ENCODE peak calls at places on chromosome 16, in four cellular contexts. One of them, this sample, is unnamed.

GRCh38 chr16:77581706-77582105 is 140.6 kb upstream of the NUDT7 start:
- DNase-seq in K562: no peak
- DNase-seq in GM12878: no peak
- DNase-seq in HepG2: no peak
- DNase-seq in this sample: no peak

GRCh38 chr16:75483222-75483621 is 12.0 kb downstream of the CHST6 start:
- DNase-seq in K562: no peak
- DNase-seq in GM12878: no peak
- DNase-seq in HepG2: no peak
- DNase-seq in this sample: no peak

GRCh38 chr16:89150981-89151380 is 20.6 kb upstream of the CDH15 start:
- DNase-seq in K562: no peak
- DNase-seq in GM12878: no peak
- DNase-seq in HepG2: no peak
- DNase-seq in this sample: no peak

GRCh38 chr16:52677487-52677886 is 130.5 kb upstream of the TOX3 start:
- DNase-seq in K562: no peak
- DNase-seq in GM12878: no peak
- DNase-seq in HepG2: no peak
- DNase-seq in this sample: no peak

GRCh38 chr16:14285542-14286380 is 214.6 kb downstream of the MRTFB start:
- DNase-seq in K562: peak; percentile 90
- DNase-seq in GM12878: peak; percentile 87
- DNase-seq in HepG2: peak; percentile 95
- DNase-seq in this sample: peak; percentile 95

GRCh38 chr16:12319464-12320030 is 343.0 kb downstream of the SNX29 start:
- DNase-seq in K562: no peak
- DNase-seq in GM12878: no peak
- DNase-seq in HepG2: no peak
- DNase-seq in this sample: no peak

GRCh38 chr16:9139965-9140364 is 48.5 kb downstream of the HAPSTR1 start:
- DNase-seq in K562: peak; percentile 59
- DNase-seq in GM12878: no peak
- DNase-seq in HepG2: peak; percentile 64
- DNase-seq in this sample: peak; percentile 50

GRCh38 chr16:70290949-70291519 is 1.7 kb upstream of the AARS1 start:
- DNase-seq in K562: no peak
- DNase-seq in GM12878: no peak
- DNase-seq in HepG2: no peak
- DNase-seq in this sample: no peak

GRCh38 chr16:14061732-14062259 is 9.3 kb upstream of the MRTFB start:
- DNase-seq in K562: no peak
- DNase-seq in GM12878: no peak
- DNase-seq in HepG2: peak; percentile 38
- DNase-seq in this sample: no peak

GRCh38 chr16:11499295-11500089 is 87.2 kb downstream of the LITAF start:
- DNase-seq in K562: no peak
- DNase-seq in GM12878: no peak
- DNase-seq in HepG2: no peak
- DNase-seq in this sample: no peak

GRCh38 chr16:77450790-77451487 is 16.1 kb upstream of the ADAMTS18 start:
- DNase-seq in K562: no peak
- DNase-seq in GM12878: no peak
- DNase-seq in HepG2: no peak
- DNase-seq in this sample: no peak

GRCh38 chr16:73151225-73151624 is 103.3 kb upstream of the ZFHX3 start:
- DNase-seq in K562: no peak
- DNase-seq in GM12878: no peak
- DNase-seq in HepG2: no peak
- DNase-seq in this sample: peak; percentile 13

GRCh38 chr16:79175286-79176057 is 425.1 kb downstream of the MAF start:
- DNase-seq in K562: no peak
- DNase-seq in GM12878: no peak
- DNase-seq in HepG2: no peak
- DNase-seq in this sample: no peak

GRCh38 chr16:88743693-88744519 is 37.6 kb downstream of the CTU2 start:
- DNase-seq in K562: peak; percentile 85
- DNase-seq in GM12878: no peak
- DNase-seq in HepG2: peak; percentile 60
- DNase-seq in this sample: peak; percentile 94

GRCh38 chr16:84599528-84600202 is 18.2 kb downstream of the COTL1 start:
- DNase-seq in K562: no peak
- DNase-seq in GM12878: no peak
- DNase-seq in HepG2: peak; percentile 95
- DNase-seq in this sample: peak; percentile 74

GRCh38 chr16:67969286-67970039 is 1.0 kb upstream of the SLC12A4 start:
- DNase-seq in K562: peak; percentile 66
- DNase-seq in GM12878: no peak
- DNase-seq in HepG2: peak; percentile 72
- DNase-seq in this sample: peak; percentile 43

GRCh38 chr16:89498839-89499238 is 8.5 kb upstream of the ANKRD11 start:
- DNase-seq in K562: no peak
- DNase-seq in GM12878: no peak
- DNase-seq in HepG2: no peak
- DNase-seq in this sample: no peak

GRCh38 chr16:64864232-64864803 is 257.5 kb downstream of the CDH11 start:
- DNase-seq in K562: no peak
- DNase-seq in GM12878: no peak
- DNase-seq in HepG2: no peak
- DNase-seq in this sample: no peak

GRCh38 chr16:78930561-78930960 is 670.0 kb downstream of the MAF start:
- DNase-seq in K562: no peak
- DNase-seq in GM12878: no peak
- DNase-seq in HepG2: no peak
- DNase-seq in this sample: no peak

GRCh38 chr16:70788668-70789161 is 12.2 kb downstream of the VAC14 start:
- DNase-seq in K562: no peak
- DNase-seq in GM12878: no peak
- DNase-seq in HepG2: no peak
- DNase-seq in this sample: no peak

GRCh38 chr16:74225278-74225677 is 71.3 kb upstream of the PSMD7 start:
- DNase-seq in K562: no peak
- DNase-seq in GM12878: no peak
- DNase-seq in HepG2: no peak
- DNase-seq in this sample: no peak

GRCh38 chr16:74226361-74226979 is 70.1 kb upstream of the PSMD7 start:
- DNase-seq in K562: no peak
- DNase-seq in GM12878: no peak
- DNase-seq in HepG2: no peak
- DNase-seq in this sample: no peak

GRCh38 chr16:74230126-74230525 is 66.5 kb upstream of the PSMD7 start:
- DNase-seq in K562: no peak
- DNase-seq in GM12878: no peak
- DNase-seq in HepG2: no peak
- DNase-seq in this sample: no peak

GRCh38 chr16:74224828-74225227 is 71.8 kb upstream of the PSMD7 start:
- DNase-seq in K562: no peak
- DNase-seq in GM12878: no peak
- DNase-seq in HepG2: no peak
- DNase-seq in this sample: no peak
- TF ChIP-seq NR2C2 in K562: no peak
- TF ChIP-seq NR2C2 in GM12878: no peak
- TF ChIP-seq NR2C2 in HepG2: no peak
- TF ChIP-seq NR2C2 in this sample: no peak

GRCh38 chr16:4391635-4392381 is 20.2 kb downstream of the VASN start:
- DNase-seq in K562: no peak
- DNase-seq in GM12878: no peak
- DNase-seq in HepG2: no peak
- DNase-seq in this sample: peak; percentile 72
- TF ChIP-seq NR2C2 in K562: no peak
- TF ChIP-seq NR2C2 in GM12878: no peak
- TF ChIP-seq NR2C2 in HepG2: no peak
- TF ChIP-seq NR2C2 in this sample: no peak

GRCh38 chr16:82192665-82193064 is 22.6 kb upstream of the MPHOSPH6 start:
- DNase-seq in K562: no peak
- DNase-seq in GM12878: no peak
- DNase-seq in HepG2: no peak
- DNase-seq in this sample: no peak
- TF ChIP-seq NR2C2 in K562: no peak
- TF ChIP-seq NR2C2 in GM12878: no peak
- TF ChIP-seq NR2C2 in HepG2: no peak
- TF ChIP-seq NR2C2 in this sample: no peak

DNA sequence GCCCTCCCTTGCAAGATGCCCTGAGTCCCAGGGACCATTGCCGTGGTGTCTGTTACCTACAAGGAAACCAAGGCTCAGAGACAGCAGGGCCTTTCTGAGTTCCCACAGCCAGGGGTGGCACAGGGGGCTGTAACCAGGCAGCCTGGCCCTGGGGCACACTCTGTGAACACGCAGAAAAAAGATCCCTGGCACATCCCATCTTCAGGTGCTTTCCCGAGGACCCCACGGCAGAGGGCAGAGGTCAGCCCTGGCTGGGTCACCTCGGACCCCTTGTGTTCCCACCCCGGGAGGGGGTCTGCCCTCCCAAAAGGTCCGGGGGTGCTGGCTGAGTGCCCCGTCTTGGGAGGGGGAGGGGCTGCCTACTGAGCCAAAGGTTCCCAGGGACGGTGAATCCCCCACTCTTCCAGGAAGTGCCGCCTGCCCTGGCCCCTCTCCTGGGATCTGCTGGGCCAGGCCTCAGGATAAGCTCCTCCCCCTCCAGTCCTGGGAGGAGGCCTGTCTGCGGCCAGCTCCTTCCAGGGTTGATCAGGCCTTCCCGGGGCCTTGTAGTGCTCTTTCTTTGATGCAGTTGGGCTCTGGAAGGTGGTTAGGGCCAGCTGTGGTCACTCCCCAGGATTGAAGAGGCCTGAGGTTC is 8.1 kb downstream of the GLIS2 start:
- DNase-seq in K562: peak; percentile 67
- DNase-seq in GM12878: no peak
- DNase-seq in HepG2: no peak
- DNase-seq in this sample: peak; percentile 68
- TF ChIP-seq NR2C2 in K562: no peak
- TF ChIP-seq NR2C2 in GM12878: no peak
- TF ChIP-seq NR2C2 in HepG2: peak; percentile 47
- TF ChIP-seq NR2C2 in this sample: no peak

GRCh38 chr16:87406495-87407088 is 14.5 kb downstream of the MAP1LC3B start:
- DNase-seq in K562: no peak
- DNase-seq in GM12878: no peak
- DNase-seq in HepG2: no peak
- DNase-seq in this sample: no peak

GRCh38 chr16:87409153-87409552 is 17.0 kb downstream of the MAP1LC3B start:
- DNase-seq in K562: no peak
- DNase-seq in GM12878: no peak
- DNase-seq in HepG2: no peak
- DNase-seq in this sample: no peak

GRCh38 chr16:87409781-87410180 is 17.6 kb downstream of the MAP1LC3B start:
- DNase-seq in K562: no peak
- DNase-seq in GM12878: no peak
- DNase-seq in HepG2: no peak
- DNase-seq in this sample: no peak

GRCh38 chr16:87404764-87405625 is 12.9 kb downstream of the MAP1LC3B start:
- DNase-seq in K562: no peak
- DNase-seq in GM12878: no peak
- DNase-seq in HepG2: no peak
- DNase-seq in this sample: no peak

GRCh38 chr16:87407511-87408112 is 15.5 kb downstream of the MAP1LC3B start:
- DNase-seq in K562: no peak
- DNase-seq in GM12878: peak; percentile 84
- DNase-seq in HepG2: no peak
- DNase-seq in this sample: no peak
- TF ChIP-seq NR2C2 in K562: no peak
- TF ChIP-seq NR2C2 in GM12878: no peak
- TF ChIP-seq NR2C2 in HepG2: no peak
- TF ChIP-seq NR2C2 in this sample: no peak

GRCh38 chr16:47507701-47508100 is 46.6 kb downstream of the PHKB start:
- DNase-seq in K562: no peak
- DNase-seq in GM12878: no peak
- DNase-seq in HepG2: no peak
- DNase-seq in this sample: no peak

GRCh38 chr16:47504599-47504998 is 43.5 kb downstream of the PHKB start:
- DNase-seq in K562: no peak
- DNase-seq in GM12878: no peak
- DNase-seq in HepG2: no peak
- DNase-seq in this sample: no peak

GRCh38 chr16:47499700-47500264 is 38.7 kb downstream of the PHKB start:
- DNase-seq in K562: no peak
- DNase-seq in GM12878: no peak
- DNase-seq in HepG2: peak; percentile 96
- DNase-seq in this sample: no peak

GRCh38 chr16:47506800-47507199 is 45.7 kb downstream of the PHKB start:
- DNase-seq in K562: no peak
- DNase-seq in GM12878: no peak
- DNase-seq in HepG2: no peak
- DNase-seq in this sample: no peak

GRCh38 chr16:47503936-47504335 is 42.8 kb downstream of the PHKB start:
- DNase-seq in K562: no peak
- DNase-seq in GM12878: no peak
- DNase-seq in HepG2: no peak
- DNase-seq in this sample: no peak
- TF ChIP-seq NR2C2 in K562: no peak
- TF ChIP-seq NR2C2 in GM12878: no peak
- TF ChIP-seq NR2C2 in HepG2: no peak
- TF ChIP-seq NR2C2 in this sample: no peak

GRCh38 chr16:15427648-15428239 is 6.6 kb upstream of the BMERB1 start:
- DNase-seq in K562: peak; percentile 62
- DNase-seq in GM12878: no peak
- DNase-seq in HepG2: peak; percentile 69
- DNase-seq in this sample: no peak
- TF ChIP-seq NR2C2 in K562: no peak
- TF ChIP-seq NR2C2 in GM12878: no peak
- TF ChIP-seq NR2C2 in HepG2: no peak
- TF ChIP-seq NR2C2 in this sample: no peak

DNA sequence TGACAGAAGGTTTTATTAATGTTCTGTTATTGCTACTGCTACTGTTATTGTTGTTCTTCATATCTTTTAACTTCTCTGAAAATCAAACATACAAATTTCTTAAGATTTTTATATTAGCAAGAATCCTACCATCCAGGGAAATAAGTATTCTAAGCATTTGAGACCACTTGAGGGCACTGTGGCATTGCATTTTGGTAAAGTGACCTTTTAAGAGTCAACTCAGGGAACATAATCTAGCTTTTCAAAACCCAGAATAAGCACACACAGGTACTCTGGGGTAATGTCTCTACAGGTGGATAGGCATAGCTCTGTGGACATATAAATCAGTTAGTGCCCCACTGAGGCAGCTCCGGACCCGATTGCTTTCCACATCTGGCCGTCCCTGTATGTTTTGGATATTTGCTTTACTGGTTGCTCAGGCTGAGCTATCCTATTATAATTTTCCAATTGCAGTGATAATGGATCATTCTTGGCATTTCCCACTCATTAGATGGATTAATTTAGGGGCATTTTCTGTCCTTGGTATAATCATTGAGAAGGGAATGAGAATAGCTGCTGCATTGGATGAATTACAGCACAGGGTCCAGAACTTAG is 1425.1 kb upstream of the CDH8 start:
- DNase-seq in K562: no peak
- DNase-seq in GM12878: no peak
- DNase-seq in HepG2: peak; percentile 25
- DNase-seq in this sample: peak; percentile 28
- TF ChIP-seq NR2C2 in K562: no peak
- TF ChIP-seq NR2C2 in GM12878: no peak
- TF ChIP-seq NR2C2 in HepG2: no peak
- TF ChIP-seq NR2C2 in this sample: no peak

GRCh38 chr16:23402100-23402499 is 50.9 kb downstream of the COG7 start:
- DNase-seq in K562: no peak
- DNase-seq in GM12878: no peak
- DNase-seq in HepG2: no peak
- DNase-seq in this sample: no peak
- TF ChIP-seq NR2C2 in K562: no peak
- TF ChIP-seq NR2C2 in GM12878: no peak
- TF ChIP-seq NR2C2 in HepG2: no peak
- TF ChIP-seq NR2C2 in this sample: no peak